ENCODE peak calls at places on chromosomes 3 and 15, in four cellular contexts. F, S, Y and M are unnamed samples.

GRCh38 chr3:66338927-66339326 is 118.1 kb downstream of the SLC25A26 start:
- DNase-seq in F (no peak), S (no peak), Y (no peak), M (no peak)

GRCh38 chr15:33021806-33022389 is 172.6 kb downstream of the FMN1 start:
- DNase-seq in F (peak), S (peak), Y (peak), M (no peak)

GRCh38 chr3:127456471-127457093 is 134.0 kb downstream of the TPRA1 start:
- DNase-seq in F (no peak), S (no peak), Y (no peak), M (no peak)

GRCh38 chr3:40875581-40875980 is 323.7 kb upstream of the CTNNB1 start:
- DNase-seq in F (no peak), S (no peak), Y (no peak), M (no peak)

GRCh38 chr3:13281657-13282527 is 138.2 kb downstream of the NUP210 start:
- DNase-seq in F (peak), S (peak), Y (peak), M (no peak)

GRCh38 chr15:66293085-66293418 is 316 bp upstream of the DIS3L start:
- DNase-seq in F (no peak), S (no peak), Y (no peak), M (no peak)

GRCh38 chr15:96303503-96304054 is 26.9 kb upstream of the NR2F2 start:
- DNase-seq in F (no peak), S (no peak), Y (peak), M (no peak)

GRCh38 chr15:68300115-68300940 is 22.8 kb downstream of the FEM1B start:
- DNase-seq in F (peak), S (no peak), Y (no peak), M (no peak)

GRCh38 chr3:14175383-14176037 is 2.9 kb downstream of the XPC start:
- DNase-seq in F (no peak), S (no peak), Y (peak), M (no peak)

GRCh38 chr3:139319428-139320402 is 24.1 kb upstream of the MRPS22 start:
- DNase-seq in F (peak), S (no peak), Y (peak), M (peak)

GRCh38 chr3:114411811-114412803 is 118.3 kb downstream of the TIGIT start:
- DNase-seq in F (peak), S (peak), Y (no peak), M (no peak)

GRCh38 chr3:71816141-71816540 is 31.2 kb upstream of the PROK2 start:
- DNase-seq in F (no peak), S (no peak), Y (no peak), M (no peak)

GRCh38 chr15:71440479-71441071 is 325.3 kb downstream of the THSD4 start:
- DNase-seq in F (peak), S (peak), Y (peak), M (no peak)

GRCh38 chr15:41695750-41696436 is 35.7 kb downstream of the MGA start:
- DNase-seq in F (peak), S (peak), Y (peak), M (no peak)

GRCh38 chr15:67156834-67157233 is 91.4 kb downstream of the SMAD3 start:
- DNase-seq in F (no peak), S (no peak), Y (no peak), M (no peak)

GRCh38 chr3:112773864-112774263 is 72.8 kb downstream of the CD200R1L start:
- DNase-seq in F (no peak), S (peak), Y (no peak), M (no peak)

GRCh38 chr3:45527727-45528126 is 66.8 kb upstream of the LIMD1 start:
- DNase-seq in F (no peak), S (no peak), Y (no peak), M (no peak)

GRCh38 chr3:61956236-61956635 is 394.9 kb downstream of the PTPRG start:
- DNase-seq in F (no peak), S (no peak), Y (no peak), M (no peak)

GRCh38 chr3:152302521-152303021 is 33.8 kb downstream of the MBNL1 start:
- DNase-seq in F (peak), S (no peak), Y (no peak), M (no peak)

GRCh38 chr15:100875976-100876375 is 3.7 kb upstream of the ALDH1A3 start:
- DNase-seq in F (no peak), S (no peak), Y (no peak), M (no peak)

GRCh38 chr3:39191103-39191502 is 1.3 kb downstream of the XIRP1 start:
- DNase-seq in F (no peak), S (no peak), Y (no peak), M (no peak)

GRCh38 chr15:78374436-78375393 is 34.6 kb downstream of the CRABP1 start:
- DNase-seq in F (peak), S (peak), Y (peak), M (no peak)

DNA sequence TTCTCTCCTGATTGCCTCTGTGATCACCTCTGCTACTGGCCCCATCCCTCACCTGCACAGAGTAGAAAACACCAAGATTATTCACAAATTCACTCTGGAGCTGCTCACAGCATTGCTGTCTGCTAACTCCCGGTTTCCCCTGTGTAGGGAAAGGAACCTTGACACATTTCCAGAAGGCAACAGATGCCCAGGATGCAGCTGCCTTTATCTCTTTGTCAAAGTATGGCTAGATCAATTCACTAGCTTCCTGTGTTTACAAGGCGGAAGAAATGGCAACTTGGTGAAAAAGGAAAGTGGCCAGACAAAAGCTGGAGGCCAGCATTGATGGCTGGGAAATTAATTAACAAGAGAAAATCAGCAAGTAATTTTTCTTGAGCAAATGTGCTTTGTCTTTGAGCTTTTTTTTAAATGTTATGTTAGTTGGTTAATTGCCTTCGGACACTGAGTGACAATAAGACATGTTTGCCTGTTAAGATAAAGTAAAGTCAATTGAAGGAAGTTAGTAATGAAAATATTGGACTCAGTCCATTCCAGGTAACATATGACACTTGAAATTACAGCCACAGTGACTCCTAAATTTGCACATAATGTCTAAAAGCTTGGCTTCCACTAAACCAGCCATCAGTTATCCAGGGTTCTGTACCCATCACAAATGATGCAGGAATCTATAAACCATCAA is 394.6 kb upstream of the IL12A start:
- DNase-seq in F (no peak), S (no peak), Y (no peak), M (no peak)
- TF ChIP-seq RNF2 in F (no peak), S (no peak), Y (no peak), M (no peak)

GRCh38 chr3:31571325-31571724 is 38.6 kb downstream of the STT3B start:
- DNase-seq in F (no peak), S (no peak), Y (no peak), M (no peak)

GRCh38 chr3:31568649-31569048 is 35.9 kb downstream of the STT3B start:
- DNase-seq in F (no peak), S (no peak), Y (no peak), M (no peak)

GRCh38 chr3:31565288-31565687 is 32.6 kb downstream of the STT3B start:
- DNase-seq in F (no peak), S (no peak), Y (no peak), M (no peak)

GRCh38 chr3:31562525-31562924 is 29.8 kb downstream of the STT3B start:
- DNase-seq in F (no peak), S (no peak), Y (peak), M (peak)

DNA sequence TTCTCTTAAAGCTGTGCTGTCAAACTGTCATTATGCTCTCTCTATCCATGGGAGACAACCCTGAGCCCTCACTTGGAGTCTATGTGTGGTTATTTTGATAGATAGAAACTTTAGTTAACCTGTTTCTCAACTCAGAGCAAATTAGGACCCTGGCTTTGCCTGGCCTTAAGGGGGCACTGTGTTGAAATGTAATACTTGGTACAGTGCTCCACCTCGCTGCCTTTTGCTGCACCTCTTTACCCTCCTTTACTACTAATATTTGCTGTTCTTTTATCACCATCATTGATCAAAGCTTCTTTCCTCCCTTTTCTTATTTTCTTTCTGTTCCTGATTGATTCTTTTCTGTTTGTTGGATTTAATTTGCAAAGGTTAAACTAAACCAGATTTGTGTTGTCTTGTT is 34.3 kb downstream of the STT3B start:
- DNase-seq in F (peak), S (no peak), Y (peak), M (no peak)
- TF ChIP-seq RNF2 in F (no peak), S (no peak), Y (no peak), M (no peak)

DNA sequence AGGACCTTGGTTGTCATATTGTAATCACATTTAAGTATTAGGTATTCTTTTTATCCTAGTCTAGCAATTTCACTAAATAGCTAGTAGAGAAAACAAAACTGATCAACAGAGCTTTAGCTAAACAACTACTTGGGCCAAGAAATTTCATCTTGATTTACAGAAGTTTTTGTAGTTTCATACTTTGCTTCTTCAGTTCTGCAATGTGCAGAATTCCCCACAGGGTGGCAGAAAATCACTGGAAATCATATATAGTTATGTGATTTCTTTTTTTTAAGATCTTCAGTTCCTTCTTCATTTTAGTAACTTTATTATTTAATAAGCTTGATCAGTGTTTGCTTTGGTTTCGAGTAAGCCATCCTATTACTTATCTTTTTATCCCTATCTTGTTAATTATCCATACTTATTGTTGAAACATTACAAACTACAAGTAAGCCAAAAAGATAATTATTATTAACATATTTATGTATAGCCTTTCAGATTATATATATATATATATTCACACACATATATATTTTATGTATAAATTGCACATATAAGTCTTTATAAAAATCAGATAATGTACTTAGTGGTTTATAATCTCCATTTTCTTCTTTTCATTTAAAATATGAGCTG is 2.2 kb upstream of the BNIP2 start:
- DNase-seq in F (peak), S (peak), Y (peak), M (no peak)
- TF ChIP-seq RNF2 in F (no peak), S (no peak), Y (no peak), M (no peak)

DNA sequence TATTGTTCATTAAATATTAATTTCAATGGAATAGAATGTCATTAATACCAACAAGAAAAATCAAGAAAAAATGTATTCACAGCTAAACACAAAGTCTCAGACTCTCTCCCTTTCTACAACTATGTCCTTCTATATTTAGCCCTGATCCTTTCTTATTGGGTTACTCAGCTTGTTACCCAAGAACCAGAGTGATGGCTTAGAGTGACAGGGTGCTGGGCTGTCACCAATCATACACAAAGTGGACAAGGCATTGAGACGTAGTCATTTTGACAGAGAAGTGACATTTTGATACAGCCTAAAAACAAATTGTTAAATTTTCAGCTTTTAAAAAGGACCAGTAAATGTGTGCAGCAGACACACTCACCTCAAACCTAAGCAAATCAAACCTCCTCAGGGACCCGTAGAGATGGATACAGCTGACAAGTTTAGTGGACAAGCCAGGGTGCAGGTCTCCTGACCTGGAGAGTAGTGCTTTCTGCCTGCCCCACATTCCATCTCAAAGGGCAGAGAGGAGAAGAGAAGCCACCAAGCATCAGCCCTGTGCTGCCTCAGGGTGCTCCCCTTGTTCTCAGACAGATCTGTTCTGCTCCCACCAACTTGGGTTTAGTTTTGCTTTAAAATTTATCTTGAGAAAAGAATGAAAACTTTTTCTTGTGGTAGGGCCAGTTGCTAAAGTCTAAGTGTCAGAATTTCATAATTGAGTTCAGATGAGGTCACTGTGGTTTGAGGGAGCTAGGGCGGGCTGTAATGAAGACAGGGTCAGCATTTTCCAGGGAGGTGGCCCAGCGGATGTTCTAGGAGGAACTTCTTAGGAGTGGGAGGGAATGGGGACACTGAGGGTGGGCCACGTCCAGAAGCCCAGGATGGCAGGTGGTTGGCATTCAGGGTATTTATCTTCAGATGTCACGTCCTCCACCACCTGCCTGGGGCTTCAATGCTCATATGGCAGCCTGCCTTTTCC is 136.5 kb upstream of the TBL1XR1 start:
- DNase-seq in F (no peak), S (no peak), Y (no peak), M (no peak)
- TF ChIP-seq RNF2 in F (no peak), S (no peak), Y (no peak), M (no peak)